ENCODE peak calls at places on chromosomes 1 and 21, in six cellular contexts. One of them, this sample, is unnamed.

GRCh38 chr1:175319112-175319911 is 126.7 kb upstream of the KIAA0040 start:
- DNase-seq in heart right ventricle: peak; percentile 74
- DNase-seq in AG10803: peak; percentile 73
- DNase-seq in astrocyte of the cerebellum: peak; percentile 29
- DNase-seq in brain microvascular endothelial cell: peak; percentile 54
- DNase-seq in fibroblast of mammary gland: peak; percentile 75
- DNase-seq in this sample: peak; percentile 56

GRCh38 chr1:93021539-93022134 is 57.4 kb upstream of the MTF2 start:
- DNase-seq in heart right ventricle: no peak
- DNase-seq in AG10803: peak; percentile 62
- DNase-seq in astrocyte of the cerebellum: peak; percentile 31
- DNase-seq in brain microvascular endothelial cell: no peak
- DNase-seq in fibroblast of mammary gland: peak; percentile 69
- DNase-seq in this sample: peak; percentile 44

GRCh38 chr1:193590102-193590501 is 403.7 kb upstream of the B3GALT2 start:
- DNase-seq in heart right ventricle: no peak
- DNase-seq in AG10803: no peak
- DNase-seq in astrocyte of the cerebellum: no peak
- DNase-seq in brain microvascular endothelial cell: no peak
- DNase-seq in fibroblast of mammary gland: no peak
- DNase-seq in this sample: no peak

GRCh38 chr1:43414634-43415223 is 25.0 kb downstream of the SZT2 start:
- DNase-seq in heart right ventricle: no peak
- DNase-seq in AG10803: peak; percentile 26
- DNase-seq in astrocyte of the cerebellum: peak; percentile 18
- DNase-seq in brain microvascular endothelial cell: peak; percentile 63
- DNase-seq in fibroblast of mammary gland: peak; percentile 60
- DNase-seq in this sample: peak; percentile 61

GRCh38 chr1:22291057-22291456 is 148.2 kb upstream of the WNT4 start:
- DNase-seq in heart right ventricle: no peak
- DNase-seq in AG10803: no peak
- DNase-seq in astrocyte of the cerebellum: no peak
- DNase-seq in brain microvascular endothelial cell: no peak
- DNase-seq in fibroblast of mammary gland: no peak
- DNase-seq in this sample: no peak

GRCh38 chr1:40844079-40844478 is 18.1 kb downstream of the CITED4 start:
- DNase-seq in heart right ventricle: no peak
- DNase-seq in AG10803: no peak
- DNase-seq in astrocyte of the cerebellum: no peak
- DNase-seq in brain microvascular endothelial cell: no peak
- DNase-seq in fibroblast of mammary gland: no peak
- DNase-seq in this sample: no peak

GRCh38 chr1:247146671-247147070 is 25.1 kb downstream of the ZNF124 start:
- DNase-seq in heart right ventricle: no peak
- DNase-seq in AG10803: no peak
- DNase-seq in astrocyte of the cerebellum: no peak
- DNase-seq in brain microvascular endothelial cell: no peak
- DNase-seq in fibroblast of mammary gland: no peak
- DNase-seq in this sample: no peak

GRCh38 chr1:22710688-22711024 is at the start of gene EPHB2:
- DNase-seq in heart right ventricle: peak; percentile 57
- DNase-seq in AG10803: no peak
- DNase-seq in astrocyte of the cerebellum: no peak
- DNase-seq in brain microvascular endothelial cell: no peak
- DNase-seq in fibroblast of mammary gland: peak; percentile 19
- DNase-seq in this sample: no peak

GRCh38 chr1:116284819-116285390 is 88.1 kb upstream of the ATP1A1 start:
- DNase-seq in heart right ventricle: peak; percentile 39
- DNase-seq in AG10803: no peak
- DNase-seq in astrocyte of the cerebellum: no peak
- DNase-seq in brain microvascular endothelial cell: no peak
- DNase-seq in fibroblast of mammary gland: no peak
- DNase-seq in this sample: no peak

GRCh38 chr1:178461676-178462075 is 35.1 kb downstream of the CLEC20A start:
- DNase-seq in heart right ventricle: no peak
- DNase-seq in AG10803: no peak
- DNase-seq in astrocyte of the cerebellum: no peak
- DNase-seq in brain microvascular endothelial cell: no peak
- DNase-seq in fibroblast of mammary gland: no peak
- DNase-seq in this sample: no peak

GRCh38 chr1:41501581-41501980 is 17.1 kb upstream of the EDN2 start:
- DNase-seq in heart right ventricle: no peak
- DNase-seq in AG10803: no peak
- DNase-seq in astrocyte of the cerebellum: no peak
- DNase-seq in brain microvascular endothelial cell: no peak
- DNase-seq in fibroblast of mammary gland: no peak
- DNase-seq in this sample: no peak

GRCh38 chr1:56578963-56579875 is at the start of gene PLPP3:
- DNase-seq in heart right ventricle: peak; percentile 86
- DNase-seq in AG10803: peak; percentile 99
- DNase-seq in astrocyte of the cerebellum: peak; percentile 91
- DNase-seq in brain microvascular endothelial cell: peak; percentile 82
- DNase-seq in fibroblast of mammary gland: peak; percentile 96
- DNase-seq in this sample: peak; percentile 96

GRCh38 chr1:33387512-33388079 is 43.3 kb downstream of the PHC2 start:
- DNase-seq in heart right ventricle: no peak
- DNase-seq in AG10803: peak; percentile 90
- DNase-seq in astrocyte of the cerebellum: no peak
- DNase-seq in brain microvascular endothelial cell: peak; percentile 93
- DNase-seq in fibroblast of mammary gland: peak; percentile 92
- DNase-seq in this sample: peak; percentile 56

GRCh38 chr1:2236695-2237677 is 8.9 kb downstream of the SKI start:
- DNase-seq in heart right ventricle: no peak
- DNase-seq in AG10803: no peak
- DNase-seq in astrocyte of the cerebellum: no peak
- DNase-seq in brain microvascular endothelial cell: no peak
- DNase-seq in fibroblast of mammary gland: no peak
- DNase-seq in this sample: no peak

GRCh38 chr1:203644661-203645510 is 18.3 kb downstream of the ATP2B4 start:
- DNase-seq in heart right ventricle: no peak
- DNase-seq in AG10803: peak; percentile 75
- DNase-seq in astrocyte of the cerebellum: no peak
- DNase-seq in brain microvascular endothelial cell: peak; percentile 64
- DNase-seq in fibroblast of mammary gland: peak; percentile 69
- DNase-seq in this sample: peak; percentile 64

GRCh38 chr1:150456161-150456647 is 31.0 kb upstream of the TARS2 start:
- DNase-seq in heart right ventricle: no peak
- DNase-seq in AG10803: no peak
- DNase-seq in astrocyte of the cerebellum: no peak
- DNase-seq in brain microvascular endothelial cell: no peak
- DNase-seq in fibroblast of mammary gland: no peak
- DNase-seq in this sample: no peak

GRCh38 chr1:225449261-225449660 is 21.4 kb upstream of the LBR start:
- DNase-seq in heart right ventricle: no peak
- DNase-seq in AG10803: no peak
- DNase-seq in astrocyte of the cerebellum: no peak
- DNase-seq in brain microvascular endothelial cell: no peak
- DNase-seq in fibroblast of mammary gland: no peak
- DNase-seq in this sample: no peak

GRCh38 chr1:173049327-173049639 is 1.5 kb downstream of the TNFSF18 start:
- DNase-seq in heart right ventricle: no peak
- DNase-seq in AG10803: no peak
- DNase-seq in astrocyte of the cerebellum: no peak
- DNase-seq in brain microvascular endothelial cell: no peak
- DNase-seq in fibroblast of mammary gland: no peak
- DNase-seq in this sample: no peak

GRCh38 chr1:17338706-17339493 is 30.9 kb downstream of the PADI4 start:
- DNase-seq in heart right ventricle: no peak
- DNase-seq in AG10803: no peak
- DNase-seq in astrocyte of the cerebellum: no peak
- DNase-seq in brain microvascular endothelial cell: no peak
- DNase-seq in fibroblast of mammary gland: no peak
- DNase-seq in this sample: no peak

GRCh38 chr1:172135076-172135672 is 285.3 kb upstream of the C1orf105 start:
- DNase-seq in heart right ventricle: no peak
- DNase-seq in AG10803: no peak
- DNase-seq in astrocyte of the cerebellum: no peak
- DNase-seq in brain microvascular endothelial cell: no peak
- DNase-seq in fibroblast of mammary gland: peak; percentile 46
- DNase-seq in this sample: no peak

GRCh38 chr1:43021547-43022474 is 63.1 kb upstream of the SLC2A1 start:
- DNase-seq in heart right ventricle: no peak
- DNase-seq in AG10803: no peak
- DNase-seq in astrocyte of the cerebellum: no peak
- DNase-seq in brain microvascular endothelial cell: no peak
- DNase-seq in fibroblast of mammary gland: no peak
- DNase-seq in this sample: no peak

GRCh38 chr1:205444931-205445652 is 10.8 kb downstream of the BLACAT1 start:
- DNase-seq in heart right ventricle: peak; percentile 45
- DNase-seq in AG10803: peak; percentile 9
- DNase-seq in astrocyte of the cerebellum: no peak
- DNase-seq in brain microvascular endothelial cell: no peak
- DNase-seq in fibroblast of mammary gland: no peak
- DNase-seq in this sample: no peak

GRCh38 chr1:56390540-56390867 is 188.9 kb downstream of the PLPP3 start:
- DNase-seq in heart right ventricle: no peak
- DNase-seq in AG10803: no peak
- DNase-seq in astrocyte of the cerebellum: no peak
- DNase-seq in brain microvascular endothelial cell: no peak
- DNase-seq in fibroblast of mammary gland: no peak
- DNase-seq in this sample: no peak

GRCh38 chr1:226990133-226990716 is 50.1 kb downstream of the COQ8A start:
- DNase-seq in heart right ventricle: peak; percentile 33
- DNase-seq in AG10803: no peak
- DNase-seq in astrocyte of the cerebellum: no peak
- DNase-seq in brain microvascular endothelial cell: peak; percentile 9
- DNase-seq in fibroblast of mammary gland: no peak
- DNase-seq in this sample: no peak

GRCh38 chr1:52268372-52268771 is 97.6 kb downstream of the CC2D1B start:
- DNase-seq in heart right ventricle: no peak
- DNase-seq in AG10803: peak; percentile 6
- DNase-seq in astrocyte of the cerebellum: no peak
- DNase-seq in brain microvascular endothelial cell: peak; percentile 18
- DNase-seq in fibroblast of mammary gland: peak; percentile 7
- DNase-seq in this sample: peak; percentile 16

GRCh38 chr1:31718519-31718918 is 14.7 kb upstream of the COL16A1 start:
- DNase-seq in heart right ventricle: no peak
- DNase-seq in AG10803: no peak
- DNase-seq in astrocyte of the cerebellum: no peak
- DNase-seq in brain microvascular endothelial cell: no peak
- DNase-seq in fibroblast of mammary gland: no peak
- DNase-seq in this sample: no peak

DNA sequence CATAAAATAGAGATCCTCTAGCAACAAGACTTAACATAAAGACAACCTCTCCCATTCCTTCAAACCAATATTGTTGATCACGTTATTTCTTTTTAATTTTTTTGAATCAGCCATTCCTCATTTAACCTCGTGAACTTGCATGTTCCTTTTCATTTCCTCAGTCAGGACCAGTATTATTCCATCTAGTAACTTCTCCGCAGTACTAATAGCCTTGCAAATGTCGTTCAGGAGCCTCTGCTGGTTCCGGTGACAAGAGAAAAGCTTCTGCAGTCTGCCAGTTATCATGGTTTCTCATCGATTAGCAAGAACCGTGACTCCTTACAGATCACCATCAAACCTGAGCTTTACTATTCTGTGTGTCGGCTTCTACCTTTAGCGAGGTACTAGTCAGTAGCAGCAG is 3.0 kb downstream of the APP start:
- DNase-seq in heart right ventricle: no peak
- DNase-seq in AG10803: no peak
- DNase-seq in astrocyte of the cerebellum: no peak
- DNase-seq in brain microvascular endothelial cell: no peak
- DNase-seq in fibroblast of mammary gland: no peak
- DNase-seq in this sample: no peak
- H3K4me3 ChIP-seq in heart right ventricle: peak overlapping the region; percentile 79
- H3K4me3 ChIP-seq in AG10803: no peak overlapping the region
- H3K4me3 ChIP-seq in astrocyte of the cerebellum: peak overlapping the region; percentile 92
- H3K4me3 ChIP-seq in brain microvascular endothelial cell: no peak overlapping the region
- H3K4me3 ChIP-seq in fibroblast of mammary gland: no peak overlapping the region
- H3K4me3 ChIP-seq in this sample: peak overlapping the region; percentile 20

GRCh38 chr1:59775480-59775879 is 39.3 kb upstream of the HOOK1 start:
- DNase-seq in heart right ventricle: no peak
- DNase-seq in AG10803: no peak
- DNase-seq in astrocyte of the cerebellum: no peak
- DNase-seq in brain microvascular endothelial cell: no peak
- DNase-seq in fibroblast of mammary gland: no peak
- DNase-seq in this sample: no peak

GRCh38 chr1:59776960-59777852 is 37.5 kb upstream of the HOOK1 start:
- DNase-seq in heart right ventricle: no peak
- DNase-seq in AG10803: peak; percentile 74
- DNase-seq in astrocyte of the cerebellum: no peak
- DNase-seq in brain microvascular endothelial cell: no peak
- DNase-seq in fibroblast of mammary gland: no peak
- DNase-seq in this sample: no peak

DNA sequence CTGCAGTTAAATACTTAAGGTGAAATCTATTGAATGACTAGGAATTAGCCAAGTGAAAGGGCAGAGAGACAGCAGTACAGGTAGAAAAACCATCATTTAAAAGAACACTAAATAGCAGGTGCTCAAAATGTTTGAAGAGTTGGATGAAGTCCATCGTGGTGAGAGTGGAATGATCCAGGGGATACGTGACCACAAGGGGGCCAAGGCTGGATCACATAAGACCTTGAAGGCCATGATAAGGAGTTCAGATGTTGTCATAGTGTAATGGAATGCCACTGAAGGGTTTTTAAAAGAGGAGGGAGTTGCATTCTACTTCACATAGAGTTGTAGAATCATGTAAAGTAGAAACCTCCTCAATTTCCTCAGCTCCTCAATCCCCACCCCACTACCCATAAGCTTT is 34.8 kb upstream of the HOOK1 start:
- DNase-seq in heart right ventricle: no peak
- DNase-seq in AG10803: no peak
- DNase-seq in astrocyte of the cerebellum: no peak
- DNase-seq in brain microvascular endothelial cell: no peak
- DNase-seq in fibroblast of mammary gland: no peak
- DNase-seq in this sample: no peak
- TF ChIP-seq CTCF in heart right ventricle: no peak
- TF ChIP-seq CTCF in AG10803: no peak
- TF ChIP-seq CTCF in astrocyte of the cerebellum: no peak
- TF ChIP-seq CTCF in brain microvascular endothelial cell: no peak
- TF ChIP-seq CTCF in fibroblast of mammary gland: peak; percentile 12
- TF ChIP-seq CTCF in this sample: no peak

GRCh38 chr1:14522331-14523241 is 75.9 kb upstream of the KAZN start:
- DNase-seq in heart right ventricle: peak; percentile 17
- DNase-seq in AG10803: peak; percentile 85
- DNase-seq in astrocyte of the cerebellum: peak; percentile 62
- DNase-seq in brain microvascular endothelial cell: peak; percentile 6
- DNase-seq in fibroblast of mammary gland: peak; percentile 98
- DNase-seq in this sample: peak; percentile 82
- H3K4me3 ChIP-seq in heart right ventricle: no peak overlapping the region
- H3K4me3 ChIP-seq in AG10803: no peak overlapping the region
- H3K4me3 ChIP-seq in astrocyte of the cerebellum: no peak overlapping the region
- H3K4me3 ChIP-seq in brain microvascular endothelial cell: no peak overlapping the region
- H3K4me3 ChIP-seq in fibroblast of mammary gland: no peak overlapping the region
- H3K4me3 ChIP-seq in this sample: no peak overlapping the region

DNA sequence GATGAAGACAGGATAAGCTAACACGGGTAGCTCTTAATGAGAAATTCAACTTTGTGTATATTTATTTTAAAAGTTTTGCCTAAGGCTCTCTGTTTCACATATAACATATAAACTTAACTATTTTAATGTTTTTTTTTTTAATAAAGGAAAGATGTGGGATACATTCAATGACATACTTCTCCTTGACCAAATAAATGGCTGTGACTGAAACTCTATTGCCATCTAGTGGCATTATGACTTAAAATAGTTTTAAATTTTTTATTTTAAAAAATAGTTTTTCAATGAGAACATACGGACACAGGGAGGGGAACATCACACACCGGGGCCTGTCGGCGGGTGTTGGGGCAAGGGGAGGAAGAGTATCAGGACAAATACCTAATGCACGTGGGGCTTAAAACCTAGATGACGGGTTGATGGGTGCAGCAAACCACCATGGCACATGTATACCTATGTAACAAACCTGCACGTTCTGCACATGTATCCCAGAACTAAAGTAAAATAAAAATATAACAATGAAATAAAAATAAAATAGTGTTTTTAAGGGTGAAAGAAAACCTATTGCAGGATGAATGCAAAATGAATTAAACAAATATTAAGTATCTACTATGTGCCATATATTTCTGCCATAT is 83.4 kb downstream of the LYST start:
- DNase-seq in heart right ventricle: no peak
- DNase-seq in AG10803: peak; percentile 61
- DNase-seq in astrocyte of the cerebellum: peak; percentile 47
- DNase-seq in brain microvascular endothelial cell: peak; percentile 16
- DNase-seq in fibroblast of mammary gland: peak; percentile 66
- DNase-seq in this sample: peak; percentile 71
- TF ChIP-seq CTCF in heart right ventricle: peak; percentile 51
- TF ChIP-seq CTCF in AG10803: peak; percentile 59
- TF ChIP-seq CTCF in astrocyte of the cerebellum: peak; percentile 17
- TF ChIP-seq CTCF in brain microvascular endothelial cell: no peak
- TF ChIP-seq CTCF in fibroblast of mammary gland: peak; percentile 55
- TF ChIP-seq CTCF in this sample: peak; percentile 33

This sample was measured in astrocyte of the spinal cord.